ENCODE peak calls at places on chromosomes 2 and 18, in five cellular contexts. P is GM23248, K is A549, D is Peyer's patch, L is testis. A is an unnamed sample.

GRCh38 chr2:109558076-109558882 is 55.5 kb downstream of the SEPTIN10 start:
- DNase-seq in P (peak), K (peak), D (no peak), L (no peak), A (peak)

GRCh38 chr18:11487390-11487789 is 122.0 kb upstream of the SLC35G4 start:
- DNase-seq in P (no peak), K (no peak), D (no peak), L (no peak), A (no peak)

GRCh38 chr2:63446658-63447057 is 141.6 kb downstream of the WDPCP start:
- DNase-seq in P (no peak), K (no peak), D (no peak), L (no peak), A (no peak)

GRCh38 chr2:16675781-16676180 is 10.1 kb upstream of the CYRIA start:
- DNase-seq in P (no peak), K (no peak), D (no peak), L (no peak), A (no peak)

GRCh38 chr18:21682276-21683051 is 22.1 kb downstream of the ABHD3 start:
- DNase-seq in P (peak), K (no peak), D (no peak), L (peak), A (no peak)

GRCh38 chr2:26721267-26722032 is 28.9 kb downstream of the KCNK3 start:
- DNase-seq in P (no peak), K (peak), D (no peak), L (peak), A (peak)

GRCh38 chr2:30691948-30692828 is 115.1 kb downstream of the CAPN13 start:
- DNase-seq in P (peak), K (peak), D (no peak), L (peak), A (no peak)

GRCh38 chr2:222569826-222570225 is 86.1 kb downstream of the FARSB start:
- DNase-seq in P (peak), K (no peak), D (no peak), L (no peak), A (no peak)

GRCh38 chr2:238702691-238703415 is 145.0 kb upstream of the TWIST2 start:
- DNase-seq in P (no peak), K (no peak), D (no peak), L (no peak), A (peak)

GRCh38 chr18:77366725-77367641 is 117.3 kb downstream of the GALR1 start:
- DNase-seq in P (peak), K (peak), D (no peak), L (peak), A (peak)

GRCh38 chr2:239958366-239958765 is 66.8 kb downstream of the NDUFA10 start:
- DNase-seq in P (no peak), K (no peak), D (no peak), L (no peak), A (no peak)

GRCh38 chr2:42693013-42693575 is 70.8 kb downstream of the OXER1 start:
- DNase-seq in P (peak), K (no peak), D (no peak), L (no peak), A (no peak)

GRCh38 chr2:127023504-127023903 is 83.5 kb downstream of the BIN1 start:
- DNase-seq in P (no peak), K (no peak), D (no peak), L (no peak), A (no peak)

GRCh38 chr2:56465491-56465890 is 281.7 kb downstream of the CCDC85A start:
- DNase-seq in P (peak), K (no peak), D (no peak), L (no peak), A (no peak)

GRCh38 chr18:8300749-8301148 is 308.5 kb upstream of the RAB12 start:
- DNase-seq in P (no peak), K (no peak), D (no peak), L (no peak), A (no peak)

GRCh38 chr2:66665124-66665984 is 230.4 kb downstream of the MEIS1 start:
- DNase-seq in P (no peak), K (no peak), D (no peak), L (no peak), A (no peak)

GRCh38 chr18:76875390-76876330 is 53.3 kb downstream of the ZNF236 start:
- DNase-seq in P (peak), K (peak), D (no peak), L (peak), A (peak)

GRCh38 chr2:160126315-160126714 is 63.9 kb upstream of the PLA2R1 start:
- DNase-seq in P (no peak), K (no peak), D (no peak), L (no peak), A (no peak)

GRCh38 chr2:159873136-159873728 is 75.2 kb upstream of the CD302 start:
- DNase-seq in P (no peak), K (no peak), D (no peak), L (no peak), A (no peak)

GRCh38 chr18:23189768-23190661 is 54.7 kb downstream of the CABLES1 start:
- DNase-seq in P (no peak), K (no peak), D (no peak), L (no peak), A (no peak)

GRCh38 chr2:69434753-69435152 is 2.5 kb downstream of the NFU1 start:
- DNase-seq in P (no peak), K (no peak), D (no peak), L (no peak), A (no peak)

GRCh38 chr2:216499641-216500218 is 1.1 kb downstream of the RPL37A start:
- DNase-seq in P (peak), K (no peak), D (no peak), L (no peak), A (peak)

GRCh38 chr18:71682591-71682990 is 861.6 kb downstream of the CBLN2 start:
- DNase-seq in P (no peak), K (no peak), D (no peak), L (no peak), A (no peak)

GRCh38 chr2:230723363-230723762 is 10.7 kb downstream of the CAB39 start:
- DNase-seq in P (peak), K (no peak), D (no peak), L (no peak), A (no peak)

GRCh38 chr2:50620783-50621182 is 411.1 kb downstream of the NRXN1 start:
- DNase-seq in P (no peak), K (no peak), D (no peak), L (peak), A (no peak)

GRCh38 chr18:53191634-53192033 is 851.6 kb downstream of the DCC start:
- DNase-seq in P (no peak), K (no peak), D (no peak), L (no peak), A (no peak)

GRCh38 chr18:36095936-36096519 is 28.7 kb upstream of the RPRD1A start:
- DNase-seq in P (peak), K (peak), D (no peak), L (no peak), A (no peak)

GRCh38 chr2:212540356-212540755 is 1.8 kb upstream of the ERBB4 start:
- DNase-seq in P (no peak), K (no peak), D (no peak), L (no peak), A (no peak)

GRCh38 chr2:240208096-240208495 is 67.6 kb upstream of the OTOS start:
- DNase-seq in P (no peak), K (no peak), D (no peak), L (no peak), A (no peak)

GRCh38 chr18:3816601-3817363 is 366.8 kb downstream of the TGIF1 start:
- DNase-seq in P (peak), K (peak), D (no peak), L (no peak), A (no peak)

GRCh38 chr18:39742015-39742466 is 2176.4 kb upstream of the CELF4 start:
- DNase-seq in P (no peak), K (no peak), D (no peak), L (no peak), A (no peak)

GRCh38 chr18:36153203-36153602 is 23.5 kb downstream of the ELP2 start:
- DNase-seq in P (peak), K (no peak), D (no peak), L (no peak), A (no peak)

GRCh38 chr2:67840460-67841068 is 222.2 kb downstream of the C1D start:
- DNase-seq in P (peak), K (peak), D (no peak), L (peak), A (peak)

GRCh38 chr2:109422071-109422757 is 191.6 kb downstream of the SEPTIN10 start:
- DNase-seq in P (no peak), K (no peak), D (no peak), L (no peak), A (no peak)

GRCh38 chr18:59459352-59460059 is 100.4 kb upstream of the LMAN1 start:
- DNase-seq in P (peak), K (peak), D (no peak), L (no peak), A (no peak)
- H3K27ac ChIP-seq in P (no peak), K (no peak), D (no peak), L (no peak), A (no peak)

GRCh38 chr2:53939656-53940055 is 31.1 kb downstream of the PSME4 start:
- DNase-seq in P (peak), K (no peak), D (no peak), L (no peak), A (no peak)
- H3K27ac ChIP-seq in P (no peak), K (no peak), D (no peak), L (no peak), A (no peak)

GRCh38 chr2:38775921-38776225 is 2.1 kb upstream of the GEMIN6 start:
- DNase-seq in P (no peak), K (no peak), D (no peak), L (no peak), A (no peak)

GRCh38 chr2:38775097-38775920 is 2.7 kb upstream of the GEMIN6 start:
- DNase-seq in P (no peak), K (no peak), D (no peak), L (no peak), A (no peak)

GRCh38 chr2:38783586-38783985 is 5.6 kb downstream of the GEMIN6 start:
- DNase-seq in P (no peak), K (no peak), D (no peak), L (no peak), A (no peak)

GRCh38 chr2:38776531-38776930 is 1.5 kb upstream of the GEMIN6 start:
- DNase-seq in P (no peak), K (no peak), D (no peak), L (no peak), A (no peak)

DNA sequence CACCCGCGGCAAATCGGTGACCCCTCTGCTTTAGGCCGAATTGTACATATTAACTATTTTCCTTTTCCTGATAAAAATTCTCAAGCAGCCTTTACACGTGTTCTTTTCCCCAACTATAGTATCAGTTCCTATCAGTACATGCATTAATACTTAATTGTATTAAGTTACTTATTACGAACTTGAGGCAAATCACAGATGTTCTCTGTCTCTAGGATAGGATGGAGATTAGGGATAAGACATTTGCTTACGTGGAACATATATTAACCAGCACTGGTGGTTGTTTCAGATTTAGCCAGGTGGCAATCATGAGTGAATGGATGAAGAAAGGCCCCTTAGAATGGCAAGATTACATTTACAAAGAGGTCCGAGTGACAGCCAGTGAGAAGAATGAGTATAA is 674 bp downstream of the GEMIN6 start:
- DNase-seq in P (no peak), K (no peak), D (no peak), L (no peak), A (no peak)
- H3K27ac ChIP-seq in P (peak), K (peak), D (peak), L (peak), A (no peak)

DNA sequence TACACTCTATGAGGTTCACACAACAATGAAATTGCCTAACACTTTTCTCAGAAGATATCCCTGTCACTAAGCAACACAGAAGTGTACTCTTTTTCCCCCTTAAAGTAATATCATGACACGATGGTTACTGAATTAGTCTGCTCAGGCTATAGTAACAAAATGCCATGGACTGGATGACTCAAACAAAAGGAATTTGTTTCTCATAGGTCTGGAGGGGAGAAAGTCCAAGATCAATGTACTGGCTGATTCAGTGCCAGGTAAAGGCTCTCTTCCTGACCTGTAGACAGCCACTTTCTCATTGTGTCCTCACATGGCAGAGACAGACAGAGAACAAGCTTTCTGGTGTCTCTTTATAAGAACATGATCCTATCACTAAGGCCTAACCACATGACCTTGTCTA is 211.9 kb downstream of the RBM43 start:
- DNase-seq in P (peak), K (peak), D (no peak), L (no peak), A (no peak)
- H3K27ac ChIP-seq in P (peak), K (no peak), D (no peak), L (no peak), A (no peak)

GRCh38 chr2:147577323-147578014 is 267.4 kb upstream of the ACVR2A start:
- DNase-seq in P (no peak), K (no peak), D (no peak), L (no peak), A (no peak)

GRCh38 chr2:147568109-147568508 is 276.7 kb upstream of the ACVR2A start:
- DNase-seq in P (no peak), K (no peak), D (no peak), L (no peak), A (no peak)

GRCh38 chr2:147569426-147569825 is 275.4 kb upstream of the ACVR2A start:
- DNase-seq in P (peak), K (no peak), D (no peak), L (no peak), A (no peak)

GRCh38 chr2:147575106-147575505 is 269.7 kb upstream of the ACVR2A start:
- DNase-seq in P (no peak), K (no peak), D (no peak), L (no peak), A (no peak)

DNA sequence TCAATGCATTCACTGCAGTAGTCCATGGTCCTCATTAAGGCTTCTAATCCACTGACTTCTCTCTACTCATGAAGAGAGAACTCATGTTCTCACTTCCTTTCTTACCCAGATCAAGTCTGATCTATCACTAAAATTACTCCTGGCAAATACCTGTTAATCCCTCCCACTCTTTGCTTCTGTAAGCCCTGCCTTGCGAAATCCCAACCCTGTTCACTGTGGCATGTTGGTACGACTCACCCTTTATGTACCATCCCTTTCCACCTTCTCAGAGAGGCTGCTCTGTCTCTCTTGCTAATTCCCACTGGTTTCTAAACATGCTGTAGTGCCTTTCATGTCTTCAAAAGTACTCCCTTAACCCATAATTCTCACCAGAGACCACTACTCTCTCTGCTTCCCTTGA is 272.2 kb upstream of the ACVR2A start:
- DNase-seq in P (peak), K (no peak), D (no peak), L (no peak), A (no peak)
- H3K27ac ChIP-seq in P (no peak), K (no peak), D (no peak), L (no peak), A (no peak)

GRCh38 chr2:194999771-195000170 is 657.3 kb upstream of the SLC39A10 start:
- DNase-seq in P (no peak), K (no peak), D (no peak), L (no peak), A (no peak)
- H3K27ac ChIP-seq in P (no peak), K (no peak), D (no peak), L (no peak), A (no peak)

DNA sequence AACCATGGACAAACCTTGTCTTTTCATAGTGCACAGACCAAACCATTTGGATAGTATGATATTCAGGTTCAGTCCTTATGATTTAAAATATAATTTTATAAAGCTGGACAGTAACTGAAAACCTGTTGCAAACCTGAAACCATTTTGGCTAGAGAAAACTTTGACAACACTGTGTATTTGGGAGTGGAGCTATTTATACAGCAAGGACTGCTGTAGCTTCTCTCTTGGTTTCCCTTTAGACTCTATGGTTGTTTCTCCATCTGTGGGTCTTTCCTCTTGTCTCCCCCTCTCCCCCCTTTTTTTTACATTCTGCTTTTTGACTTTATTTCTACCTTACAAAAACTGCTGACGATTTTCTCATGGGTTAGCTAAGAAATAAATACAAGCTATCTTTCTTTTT is 581.7 kb downstream of the SLC4A3 start:
- DNase-seq in P (no peak), K (no peak), D (no peak), L (no peak), A (no peak)
- H3K27ac ChIP-seq in P (no peak), K (no peak), D (no peak), L (no peak), A (no peak)

DNA sequence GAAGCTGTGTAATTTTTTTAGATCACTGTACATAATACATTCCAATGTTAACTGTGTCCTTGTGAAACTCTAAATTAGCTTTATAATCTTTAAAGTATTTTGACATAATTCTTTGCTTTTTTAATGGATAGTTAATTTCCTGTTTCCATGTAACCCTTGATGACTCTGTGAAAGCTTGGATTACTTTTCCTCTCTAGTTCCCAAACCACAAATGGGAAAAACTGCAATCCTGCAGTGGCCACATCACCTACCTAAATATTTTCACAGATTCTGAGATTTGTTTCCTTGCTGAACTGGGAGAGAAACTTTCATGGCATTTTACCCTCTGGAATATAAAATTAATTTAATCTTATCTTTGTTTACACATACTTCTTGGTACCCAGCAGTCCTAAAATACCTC is 161.6 kb upstream of the CCDC68 start:
- DNase-seq in P (no peak), K (no peak), D (no peak), L (no peak), A (no peak)
- H3K27ac ChIP-seq in P (no peak), K (no peak), D (peak), L (no peak), A (no peak)

A was measured in colonic mucosa.